ENCODE peak calls at places on chromosome X, in eight cellular contexts. I is cardiac muscle cell; Z is K562; R is CD8-positive, alpha-beta T cell; S is coronary artery; M is ovary; G is fibroblast of the aortic adventitia; E is left ventricle myocardium inferior. X is an unnamed sample.

GRCh38 chrX:102959471-102959870 is 22.4 kb downstream of the RAB40AL start:
- DNase-seq in E (no peak), S (no peak), I (no peak), G (peak), Z (no peak), M (no peak), R (no peak), X (peak)

GRCh38 chrX:106481341-106481740 is 130.4 kb upstream of the RADX start:
- DNase-seq in I (peak), Z (peak), S (no peak), M (no peak), R (peak), E (no peak), G (peak), X (peak)

GRCh38 chrX:44104699-44105098 is 131.5 kb upstream of the NDP start:
- DNase-seq in E (no peak), G (no peak), S (no peak), M (no peak), I (no peak), Z (no peak), R (no peak), X (no peak)

GRCh38 chrX:85288992-85289723 is 45.4 kb downstream of the ZNF711 start:
- DNase-seq in S (no peak), E (no peak), R (no peak), M (no peak), Z (peak), G (no peak), I (no peak), X (no peak)

GRCh38 chrX:41275661-41276609 is 58.0 kb upstream of the DDX3X start:
- DNase-seq in G (peak), E (peak), I (peak), Z (peak), R (peak), S (no peak), M (peak), X (peak)

GRCh38 chrX:68732906-68733493 is 85.5 kb downstream of the STARD8 start:
- DNase-seq in M (peak), Z (peak), G (peak), E (peak), S (no peak), R (peak), I (peak), X (peak)

GRCh38 chrX:43958529-43958928 is 14.7 kb downstream of the NDP start:
- DNase-seq in E (no peak), S (no peak), M (no peak), G (peak), I (peak), Z (peak), R (no peak), X (peak)

GRCh38 chrX:153381684-153382532 is 19.2 kb downstream of the PNMA6E start:
- DNase-seq in E (no peak), S (peak), Z (peak), I (peak), M (peak), R (no peak), G (peak), X (peak)

GRCh38 chrX:68978211-68978780 is 149.5 kb downstream of the EFNB1 start:
- DNase-seq in M (peak), S (no peak), G (peak), R (no peak), I (peak), Z (no peak), E (no peak), X (peak)

GRCh38 chrX:38660395-38661179 is 99.2 kb downstream of the TSPAN7 start:
- DNase-seq in R (no peak), M (no peak), S (no peak), Z (no peak), G (no peak), E (no peak), I (no peak), X (no peak)

GRCh38 chrX:6021316-6022091 is 207.2 kb downstream of the NLGN4X start:
- DNase-seq in E (no peak), Z (no peak), M (no peak), S (no peak), G (no peak), R (no peak), I (peak), X (peak)

GRCh38 chrX:66638591-66639500 is at the start of gene EDA2R:
- DNase-seq in E (no peak), I (peak), R (peak), G (peak), Z (no peak), M (peak), S (no peak), X (peak)

GRCh38 chrX:132219343-132219768 is at the start of gene RAP2C:
- DNase-seq in R (peak), M (peak), I (peak), G (peak), E (peak), S (peak), Z (peak), X (peak)

GRCh38 chrX:73916931-73917657 is 354.1 kb downstream of the CHIC1 start:
- DNase-seq in M (no peak), Z (no peak), E (no peak), S (no peak), G (peak), R (no peak), I (peak), X (peak)

GRCh38 chrX:39002466-39002865 is 201.2 kb downstream of the MID1IP1 start:
- DNase-seq in S (no peak), I (no peak), R (no peak), G (no peak), Z (no peak), M (no peak), E (no peak), X (no peak)

GRCh38 chrX:136646602-136647239 is 1.2 kb upstream of the CD40LG start:
- DNase-seq in I (no peak), S (no peak), G (no peak), R (peak), E (no peak), M (no peak), Z (no peak), X (no peak)

GRCh38 chrX:112768563-112768962 is 72.1 kb downstream of the AMOT start:
- DNase-seq in G (no peak), E (no peak), Z (no peak), S (no peak), I (no peak), R (no peak), M (no peak), X (no peak)

GRCh38 chrX:153538424-153538823 is 21.0 kb downstream of the ATP2B3 start:
- DNase-seq in S (no peak), I (no peak), E (no peak), M (peak), R (no peak), Z (no peak), G (no peak), X (no peak)

GRCh38 chrX:50838820-50839600 is 25.0 kb upstream of the SHROOM4 start:
- DNase-seq in S (no peak), R (no peak), G (no peak), E (no peak), M (no peak), Z (no peak), I (peak), X (peak)

GRCh38 chrX:150085881-150086280 is 147.6 kb upstream of the EOLA2 start:
- DNase-seq in S (no peak), I (peak), Z (no peak), M (no peak), R (no peak), E (no peak), G (peak), X (peak)

GRCh38 chrX:46456125-46456922 is 88.9 kb downstream of the ZNF674 start:
- DNase-seq in G (no peak), I (peak), E (no peak), M (no peak), S (no peak), R (no peak), Z (no peak), X (no peak)

GRCh38 chrX:13275031-13275430 is 44.8 kb downstream of the ATXN3L start:
- DNase-seq in S (no peak), M (no peak), G (no peak), I (no peak), E (no peak), R (no peak), Z (no peak), X (no peak)

GRCh38 chrX:130902446-130902782 is 595 bp downstream of the ENOX2 start:
- DNase-seq in Z (no peak), G (no peak), E (no peak), S (no peak), I (no peak), M (no peak), R (no peak), X (no peak)

GRCh38 chrX:119783026-119783425 is 8.4 kb downstream of the RPL39 start:
- DNase-seq in I (no peak), R (no peak), S (no peak), G (no peak), M (no peak), E (no peak), Z (no peak), X (no peak)

GRCh38 chrX:154444001-154444754 is at the start of gene FAM50A:
- DNase-seq in M (peak), E (peak), Z (peak), I (peak), R (peak), G (peak), S (peak), X (peak)

GRCh38 chrX:65866146-65866545 is 173.7 kb downstream of the VSIG4 start:
- DNase-seq in S (no peak), R (peak), M (no peak), Z (no peak), E (no peak), G (no peak), I (no peak), X (no peak)

GRCh38 chrX:7083468-7084396 is 63.8 kb upstream of the STS start:
- DNase-seq in R (peak), E (no peak), G (peak), I (peak), Z (no peak), S (no peak), M (no peak), X (peak)

GRCh38 chrX:11562570-11562969 is 103.2 kb downstream of the ARHGAP6 start:
- DNase-seq in E (no peak), S (no peak), I (no peak), M (no peak), Z (no peak), G (no peak), R (no peak), X (no peak)

GRCh38 chrX:48617542-48618340 is 20.4 kb downstream of the WDR13 start:
- DNase-seq in Z (peak), R (no peak), S (no peak), I (peak), G (peak), E (no peak), M (no peak), X (peak)

GRCh38 chrX:110320588-110320987 is 2.7 kb upstream of the AMMECR1 start:
- DNase-seq in S (no peak), E (no peak), Z (no peak), G (no peak), M (no peak), I (no peak), R (no peak), X (no peak)
- TF ChIP-seq CTCF in S (no peak), E (no peak), Z (no peak), G (no peak), M (no peak), I (no peak), R (no peak), X (no peak)

DNA sequence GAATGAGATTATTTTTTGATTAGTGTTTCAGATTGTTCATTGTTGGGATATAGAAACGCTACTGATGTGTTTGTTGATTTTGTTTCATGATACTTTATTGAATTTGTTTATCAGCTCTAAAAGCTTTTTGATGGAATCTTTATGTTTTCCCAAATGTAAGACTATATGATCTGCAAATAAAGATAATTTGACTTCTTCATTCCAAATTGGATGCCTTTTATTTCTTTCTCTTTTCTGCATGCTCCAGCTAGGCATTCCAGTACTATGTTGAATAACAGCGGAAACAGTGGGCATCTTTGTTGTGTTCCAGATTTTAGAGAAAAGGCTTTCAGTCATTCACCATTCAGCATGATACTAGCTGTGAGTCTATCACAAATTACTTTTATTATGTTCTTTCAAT is 21.8 kb downstream of the SPANXN4 start:
- DNase-seq in G (no peak), Z (no peak), E (no peak), M (no peak), R (no peak), S (no peak), I (no peak), X (no peak)
- H3K4me3 ChIP-seq in G (no peak), Z (no peak), E (no peak), M (no peak), R (no peak), S (no peak), I (no peak), X (no peak)

DNA sequence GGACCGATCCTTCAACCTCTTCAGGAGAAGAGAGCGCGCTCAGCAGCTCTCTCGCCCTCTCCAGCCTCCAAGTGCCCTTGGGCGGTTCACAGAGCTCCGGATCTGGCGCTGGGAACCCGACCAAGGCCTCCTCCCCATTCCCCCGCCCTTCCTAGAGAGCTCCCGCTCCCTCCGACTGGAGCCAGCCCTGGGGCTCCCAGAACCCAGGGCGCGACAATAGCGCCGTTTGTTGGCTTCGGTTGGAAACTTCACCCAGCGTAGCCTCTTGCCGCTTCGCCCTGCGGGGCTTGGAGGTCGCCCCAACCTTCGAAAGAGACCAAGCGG is 3.1 kb upstream of the SOX3 start:
- DNase-seq in M (no peak), R (no peak), S (no peak), G (no peak), E (no peak), I (peak), Z (no peak), X (no peak)
- TF ChIP-seq CTCF in M (no peak), R (no peak), S (no peak), G (no peak), E (peak), I (no peak), Z (no peak), X (no peak)

DNA sequence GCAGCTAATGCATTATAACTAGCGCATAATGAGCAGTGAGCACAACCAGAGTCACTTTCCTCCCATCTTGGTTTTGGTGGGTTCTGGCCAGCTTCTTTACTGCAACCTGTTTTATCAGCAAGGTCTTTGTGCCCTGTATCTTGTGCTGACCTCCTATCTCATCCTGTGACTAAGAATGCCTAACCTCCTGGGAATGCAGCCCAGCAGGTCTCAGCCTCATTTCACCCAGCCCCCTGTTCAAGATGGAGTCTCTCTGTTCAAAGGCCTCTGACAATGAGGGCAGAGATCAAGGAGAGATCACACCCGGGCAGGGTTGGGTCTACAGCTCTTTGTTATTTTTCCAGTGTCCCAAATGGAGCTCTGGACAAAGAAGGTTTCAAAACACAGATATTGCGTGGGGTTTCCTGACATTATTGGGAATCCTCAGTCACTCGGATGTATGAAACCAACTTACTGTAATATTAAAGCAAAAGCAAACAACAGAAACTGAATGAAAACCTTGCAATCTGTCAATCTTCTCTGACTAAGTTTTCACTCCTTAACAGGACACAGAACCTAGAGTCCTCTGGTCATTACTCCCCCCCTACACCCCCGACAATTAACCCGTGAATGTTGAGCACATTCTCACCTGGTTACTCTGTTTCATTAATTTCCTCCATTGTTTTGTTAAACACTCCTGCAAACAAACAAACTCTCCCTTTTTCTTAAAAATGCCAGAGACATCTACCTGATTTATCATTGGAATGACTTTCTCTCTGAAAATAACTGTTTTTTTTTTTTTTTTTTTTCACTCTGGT is 468.8 kb upstream of the PRKX start:
- DNase-seq in S (no peak), I (no peak), R (no peak), G (no peak), Z (no peak), M (no peak), E (no peak), X (no peak)
- H3K4me3 ChIP-seq in S (no peak), I (no peak), R (no peak), G (no peak), Z (no peak), M (no peak), E (no peak), X (no peak)